ENCODE peak calls at places on chromosome 19, in five cellular contexts. U is heart right ventricle, M is HFF-Myc, G is lower leg skin, I is left lung. H is an unnamed sample.

GRCh38 chr19:51971624-51972023 is 15.0 kb downstream of the ZNF350 start:
- DNase-seq in G (no peak), I (no peak), M (no peak), U (no peak), H (peak)

GRCh38 chr19:51771369-51771768 is 10.4 kb downstream of the FPR2 start:
- DNase-seq in M (no peak), I (no peak), U (no peak), G (no peak), H (peak)

GRCh38 chr19:13892885-13893284 is 13.0 kb downstream of the BRME1 start:
- DNase-seq in U (no peak), M (no peak), G (no peak), I (no peak), H (no peak)

GRCh38 chr19:19752760-19753403 is 20.0 kb upstream of the ZNF14 start:
- DNase-seq in M (no peak), I (no peak), G (peak), U (no peak), H (no peak)

GRCh38 chr19:46205183-46205984 is 24.2 kb upstream of the IGFL1 start:
- DNase-seq in G (no peak), M (no peak), U (no peak), I (no peak), H (no peak)

GRCh38 chr19:58471736-58472135 is 4.4 kb upstream of the ZNF446 start:
- DNase-seq in M (no peak), I (no peak), U (no peak), G (no peak), H (no peak)

GRCh38 chr19:51325161-51325979 is 13.9 kb downstream of the IGLON5 start:
- DNase-seq in U (no peak), G (no peak), I (no peak), M (no peak), H (no peak)

GRCh38 chr19:43760941-43761340 is 6.2 kb upstream of the SMG9 start:
- DNase-seq in I (no peak), G (no peak), U (no peak), M (no peak), H (no peak)

GRCh38 chr19:2483484-2484151 is 7.7 kb downstream of the GADD45B start:
- DNase-seq in G (no peak), M (no peak), I (no peak), U (no peak), H (no peak)

GRCh38 chr19:35612559-35613321 is at the start of gene HAUS5:
- DNase-seq in G (peak), M (peak), I (peak), U (peak), H (peak)

GRCh38 chr19:16756649-16757048 is 37.0 kb downstream of the NWD1 start:
- DNase-seq in M (no peak), G (no peak), U (no peak), I (no peak), H (no peak)

GRCh38 chr19:35395762-35396199 is 24.9 kb downstream of the GPR42 start:
- DNase-seq in I (no peak), G (peak), U (peak), M (no peak), H (no peak)

GRCh38 chr19:41000310-41000737 is 9.2 kb downstream of the CYP2B6 start:
- DNase-seq in M (no peak), U (no peak), G (peak), I (no peak), H (peak)

GRCh38 chr19:35518313-35518712 is 4.9 kb upstream of the DMKN start:
- DNase-seq in U (no peak), M (peak), G (no peak), I (no peak), H (peak)

GRCh38 chr19:50242586-50242985 is 39.2 kb downstream of the MYH14 start:
- DNase-seq in I (no peak), G (no peak), U (no peak), M (no peak), H (no peak)

GRCh38 chr19:50500060-50500752 is 10.8 kb downstream of the JOSD2 start:
- DNase-seq in I (no peak), G (no peak), U (peak), M (no peak), H (no peak)

GRCh38 chr19:18366027-18366435 is 19.9 kb upstream of the GDF15 start:
- DNase-seq in I (no peak), G (no peak), M (no peak), U (no peak), H (peak)

GRCh38 chr19:33823341-33823740 is 26.7 kb downstream of the KCTD15 start:
- DNase-seq in M (no peak), U (no peak), I (no peak), G (peak), H (no peak)

GRCh38 chr19:42184401-42184861 is 33.0 kb downstream of the DEDD2 start:
- DNase-seq in I (peak), M (peak), G (peak), U (peak), H (peak)

GRCh38 chr19:19062454-19063182 is 1.2 kb upstream of the SLC25A42 start:
- DNase-seq in I (peak), U (no peak), M (peak), G (no peak), H (peak)

GRCh38 chr19:41997851-41998229 is 3.8 kb upstream of the ATP1A3 start:
- DNase-seq in M (no peak), I (no peak), U (no peak), G (no peak), H (no peak)

GRCh38 chr19:47813304-47813994 is 8.3 kb upstream of the CRX start:
- DNase-seq in G (peak), I (peak), U (peak), M (peak), H (peak)

GRCh38 chr19:52206481-52206880 is 16.6 kb downstream of the PPP2R1A start:
- DNase-seq in I (no peak), M (no peak), U (peak), G (no peak), H (no peak)

GRCh38 chr19:40549007-40549708 is 27.5 kb upstream of the SHKBP1 start:
- DNase-seq in G (no peak), U (peak), I (peak), M (no peak), H (peak)

GRCh38 chr19:6060600-6061391 is 49.5 kb downstream of the RFX2 start:
- DNase-seq in G (peak), U (no peak), I (no peak), M (no peak), H (peak)

GRCh38 chr19:3506384-3507340 is 551 bp downstream of the FZR1 start:
- DNase-seq in M (no peak), U (no peak), G (peak), I (peak), H (peak)

GRCh38 chr19:9877775-9878510 is 42.8 kb downstream of the PIN1 start:
- DNase-seq in I (no peak), U (no peak), M (peak), G (no peak), H (peak)

GRCh38 chr19:35207391-35207871 is 21.1 kb downstream of the FAM187B start:
- DNase-seq in I (no peak), M (no peak), G (no peak), U (no peak), H (no peak)

GRCh38 chr19:16444273-16444597 is 27.5 kb downstream of the EPS15L1 start:
- DNase-seq in M (no peak), U (no peak), G (no peak), I (no peak), H (no peak)

GRCh38 chr19:5308471-5309437 is 31.9 kb downstream of the PTPRS start:
- DNase-seq in M (no peak), G (peak), U (peak), I (peak), H (peak)

GRCh38 chr19:28553764-28554163 is 659.2 kb downstream of the UQCRFS1 start:
- DNase-seq in I (no peak), M (no peak), U (no peak), G (no peak), H (no peak)

GRCh38 chr19:38932425-38933179 is 1.9 kb downstream of the MRPS12 start:
- DNase-seq in M (no peak), G (no peak), I (no peak), U (no peak), H (peak)

GRCh38 chr19:38924383-38924782 is 6.2 kb downstream of the SARS2 start:
- DNase-seq in I (no peak), M (no peak), U (no peak), G (no peak), H (no peak)

GRCh38 chr19:38930776-38931761 is at the start of gene MRPS12:
- DNase-seq in G (peak), I (peak), U (peak), M (peak), H (peak)

GRCh38 chr19:38929929-38930775 is at the start of gene SARS2:
- DNase-seq in I (peak), M (peak), U (peak), G (peak), H (peak)

GRCh38 chr19:38928406-38929001 is 2.1 kb downstream of the SARS2 start:
- DNase-seq in M (no peak), I (no peak), G (no peak), U (no peak), H (no peak)
- TF ChIP-seq CTCF in M (no peak), I (no peak), G (no peak), U (no peak), H (no peak)

GRCh38 chr19:57280165-57280912 is at the start of gene ZNF460:
- DNase-seq in U (peak), I (peak), G (peak), M (peak), H (peak)
- TF ChIP-seq CTCF in U (no peak), I (no peak), G (no peak), M (no peak), H (no peak)

GRCh38 chr19:1010586-1011510 is 10.1 kb downstream of the TMEM259 start:
- DNase-seq in I (no peak), U (no peak), G (no peak), M (no peak), H (no peak)
- TF ChIP-seq CTCF in I (no peak), U (no peak), G (no peak), M (no peak), H (no peak)

GRCh38 chr19:11797491-11797890 is 832 bp upstream of the ZNF491 start:
- DNase-seq in G (peak), I (peak), U (peak), M (peak), H (peak)

GRCh38 chr19:11792942-11793341 is 5.4 kb upstream of the ZNF491 start:
- DNase-seq in M (no peak), U (no peak), G (no peak), I (no peak), H (no peak)

DNA sequence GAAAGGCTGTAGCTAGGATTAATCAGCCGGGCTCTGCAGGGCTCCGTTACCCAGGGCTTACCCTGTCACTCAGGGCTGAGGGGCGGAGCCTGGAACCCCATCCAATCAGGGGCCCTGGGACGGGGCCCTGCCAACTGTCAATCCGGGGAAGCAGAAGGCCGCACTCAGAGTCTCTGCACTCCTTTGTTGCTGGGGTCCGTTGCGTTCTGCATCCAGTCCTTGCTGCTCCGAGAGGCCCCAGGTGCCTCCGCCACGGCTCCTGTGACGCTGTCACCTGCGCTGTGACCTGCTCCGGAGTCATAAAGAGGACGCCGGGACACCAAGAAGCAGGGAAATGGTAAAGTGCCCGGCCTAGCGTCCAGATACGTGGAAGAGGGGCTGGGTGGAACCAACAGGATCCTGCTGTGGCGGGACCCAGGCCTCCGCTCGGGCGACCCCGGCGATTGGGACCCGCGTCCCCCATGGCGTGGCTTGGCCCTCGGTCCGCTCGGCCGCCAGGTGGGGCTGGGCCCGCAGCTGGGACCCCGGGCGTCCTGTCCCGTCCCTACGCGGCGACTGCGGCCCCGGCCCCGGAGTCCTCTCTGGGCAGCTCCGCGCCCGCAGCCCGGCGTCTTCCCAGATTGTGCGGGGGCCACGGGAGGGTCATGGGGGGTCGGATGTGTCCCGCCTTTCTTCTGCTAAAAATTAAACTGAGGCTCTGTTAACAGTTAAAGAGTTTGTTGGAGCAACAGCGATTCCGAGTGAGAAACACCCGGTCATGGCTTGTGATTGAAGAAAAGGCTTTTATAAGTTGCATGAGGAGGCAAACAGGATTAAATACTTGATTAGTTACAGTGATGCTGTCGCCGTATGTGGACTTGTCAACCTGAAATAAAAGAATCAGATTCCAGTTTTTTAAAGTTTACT is at the start of gene ZNF491:
- DNase-seq in M (peak), I (peak), U (peak), G (peak), H (no peak)
- TF ChIP-seq CTCF in M (no peak), I (peak), U (peak), G (no peak), H (no peak)

DNA sequence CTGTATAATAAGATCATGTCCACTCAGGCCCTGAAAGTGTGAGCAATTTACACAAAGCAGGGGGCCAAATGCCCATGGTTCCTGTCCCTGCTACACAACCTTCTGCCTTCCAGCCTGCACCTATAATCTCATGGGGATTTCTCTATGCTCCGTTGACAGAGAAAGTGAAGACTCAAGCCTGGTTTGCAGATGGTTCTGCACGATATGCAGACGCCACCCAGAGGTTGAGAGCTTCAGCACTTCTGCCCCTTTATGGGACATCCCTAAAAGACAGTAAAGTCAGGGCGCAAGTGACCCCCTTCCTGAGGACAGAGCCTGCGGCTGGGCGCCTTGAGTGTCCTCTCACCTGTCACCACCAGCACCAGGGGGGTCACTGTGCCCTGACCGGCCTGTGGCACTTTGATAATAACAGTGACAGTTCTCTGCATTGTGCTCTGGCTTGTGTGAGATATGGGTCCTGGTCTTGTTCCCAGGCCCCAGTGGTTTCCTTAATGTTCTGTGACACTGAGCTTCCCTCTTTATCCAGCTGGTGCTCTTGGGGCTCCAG is 15.1 kb downstream of the LILRA5 start:
- DNase-seq in M (no peak), I (no peak), U (no peak), G (peak), H (peak)
- TF ChIP-seq CTCF in M (no peak), I (no peak), U (no peak), G (no peak), H (no peak)

DNA sequence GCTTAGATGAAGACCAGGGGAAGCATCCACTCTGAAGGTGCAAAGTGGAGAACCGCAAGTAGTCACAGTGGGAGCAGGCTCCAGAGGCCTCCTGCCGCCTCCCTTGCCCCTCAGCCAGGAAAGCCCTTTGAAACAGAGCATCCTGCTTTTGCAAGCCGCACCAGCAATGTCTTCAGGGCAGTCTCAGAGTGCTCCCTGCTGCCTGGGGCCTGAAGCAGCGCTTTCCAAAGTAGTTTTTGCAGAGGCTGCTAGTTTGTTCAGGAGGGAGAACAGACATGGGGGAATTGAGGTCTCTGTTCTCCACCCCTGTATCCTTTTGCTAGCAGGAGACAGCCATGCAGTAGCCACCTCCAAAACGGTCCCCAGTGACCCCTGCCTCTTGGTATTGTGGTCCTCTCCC is 15.8 kb upstream of the POP4 start:
- DNase-seq in M (no peak), U (no peak), G (no peak), I (no peak), H (no peak)
- TF ChIP-seq CTCF in M (no peak), U (no peak), G (no peak), I (no peak), H (no peak)

DNA sequence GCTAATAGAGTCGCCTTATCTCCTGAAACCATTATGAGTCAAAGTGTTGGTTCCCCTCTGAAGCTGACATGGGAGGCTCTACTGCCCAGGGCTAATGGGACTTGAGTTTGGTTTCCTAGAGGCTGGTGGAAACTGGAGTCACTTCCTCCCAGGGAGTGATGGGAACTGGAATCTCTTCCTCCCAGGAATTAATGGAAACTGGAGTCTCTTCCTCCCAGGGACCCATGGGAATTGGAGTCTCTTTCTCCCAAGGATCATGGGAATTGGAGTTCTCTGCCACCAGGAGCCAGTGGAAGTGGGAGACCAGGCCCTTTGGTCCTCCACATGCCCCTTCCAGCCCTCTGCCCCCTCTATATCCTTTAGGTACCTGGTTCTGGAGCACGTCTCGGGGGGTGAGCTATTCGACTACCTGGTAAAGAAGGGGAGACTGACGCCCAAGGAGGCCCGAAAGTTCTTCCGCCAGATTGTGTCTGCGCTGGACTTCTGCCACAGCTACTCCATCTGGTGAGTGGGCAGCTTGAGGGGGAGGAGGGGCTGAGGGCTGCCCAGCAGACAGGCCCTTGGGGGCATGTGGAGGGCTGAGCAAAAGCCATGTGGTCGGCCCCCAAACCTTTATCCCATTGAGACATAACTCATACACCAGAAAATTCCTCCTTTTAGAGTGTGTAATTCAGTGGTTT is 5.5 kb downstream of the BRSK1 start:
- DNase-seq in I (no peak), M (peak), U (no peak), G (no peak), H (no peak)
- TF ChIP-seq CTCF in I (no peak), M (no peak), U (no peak), G (no peak), H (no peak)

DNA sequence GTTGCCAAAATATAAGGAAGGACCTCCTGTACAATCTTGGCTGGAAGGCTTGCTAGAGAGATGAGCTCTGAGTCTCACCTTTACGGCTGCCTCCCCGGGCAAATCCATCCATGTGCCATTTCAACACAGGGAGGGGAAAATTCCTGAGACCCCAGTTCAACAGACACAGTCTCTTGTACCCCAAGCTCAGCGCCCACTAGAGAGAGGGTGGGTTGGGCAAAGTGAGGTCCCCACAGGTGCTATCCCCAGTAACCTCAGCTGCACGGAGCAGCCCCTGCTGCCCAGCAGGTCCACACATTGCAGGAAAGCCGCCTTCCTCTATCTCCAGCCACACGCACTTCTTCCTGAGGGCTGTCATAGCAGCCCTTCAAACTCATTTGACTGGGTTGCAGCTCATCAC is 80.5 kb downstream of the TSHZ3 start:
- DNase-seq in M (no peak), I (no peak), U (no peak), G (no peak), H (no peak)
- TF ChIP-seq CTCF in M (no peak), I (no peak), U (no peak), G (no peak), H (no peak)

DNA sequence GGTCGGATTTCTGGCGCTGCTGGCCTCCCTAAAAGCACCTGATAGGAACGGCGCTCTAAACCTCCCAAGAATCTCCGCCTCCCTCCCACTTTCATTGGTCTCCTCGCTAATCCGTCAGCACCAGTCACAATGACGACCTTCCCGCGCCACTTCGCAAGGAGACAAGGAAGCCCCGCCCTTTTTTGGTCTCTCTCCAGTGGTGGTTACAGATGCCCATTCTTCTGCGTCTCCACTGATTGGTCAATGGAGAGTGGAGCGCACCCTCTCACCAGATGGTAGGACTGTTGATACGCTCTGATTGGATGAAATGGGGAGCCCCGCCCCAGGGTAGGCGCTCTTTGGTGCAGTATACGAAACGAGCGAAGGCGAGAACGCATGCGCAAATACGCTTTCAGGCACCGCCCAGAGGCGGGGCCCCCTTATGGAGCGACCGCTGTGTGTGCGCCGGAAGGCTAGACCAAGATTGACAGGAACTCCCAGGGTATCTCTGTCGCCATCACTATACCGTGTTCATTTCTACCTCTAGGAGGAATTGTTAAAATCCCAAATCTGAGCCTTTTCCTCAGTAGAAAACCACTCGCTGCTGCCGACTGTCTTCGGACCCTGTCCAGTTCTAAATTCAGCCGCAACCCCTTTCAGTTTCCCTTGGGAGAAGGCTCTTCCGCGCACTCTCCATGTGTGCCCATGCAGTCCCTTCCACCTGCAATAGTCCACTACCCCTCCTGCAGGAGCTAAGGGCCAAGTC is 617 bp upstream of the HNRNPL start:
- DNase-seq in G (peak), U (peak), I (peak), M (peak), H (peak)
- TF ChIP-seq CTCF in G (no peak), U (peak), I (no peak), M (no peak), H (no peak)